ENCODE peak calls at places on chromosomes 11 and 22, in four cellular contexts. N is HAP-1, T is brain microvascular endothelial cell, W is kidney. R is an unnamed sample.

GRCh38 chr11:45754261-45754709 is 50.7 kb upstream of the SLC35C1 start:
- DNase-seq in T (peak; percentile 48), N (no peak), W (no peak), R (peak; percentile 74)

GRCh38 chr11:47234669-47235075 is 13.9 kb downstream of the ACP2 start:
- DNase-seq in T (peak; percentile 67), W (no peak), N (no peak), R (peak; percentile 59)

GRCh38 chr11:44088377-44088776 is 7.1 kb upstream of the EXT2 start:
- DNase-seq in W (no peak), N (no peak), T (no peak), R (no peak)

GRCh38 chr11:20048246-20048645 is 112.0 kb downstream of the DBX1 start:
- DNase-seq in T (no peak), N (no peak), W (no peak), R (no peak)

GRCh38 chr11:67265633-67266423 is 445 bp upstream of the GRK2 start:
- DNase-seq in N (peak; percentile 59), W (peak; percentile 91), T (no peak), R (peak; percentile 84)

GRCh38 chr11:2862950-2863618 is 22.5 kb downstream of the CDKN1C start:
- DNase-seq in N (no peak), W (no peak), T (no peak), R (no peak)

GRCh38 chr22:23397618-23398567 is 182.2 kb downstream of the IGLL1 start:
- DNase-seq in W (no peak), N (no peak), T (no peak), R (no peak)

GRCh38 chr11:5550440-5551095 is 2.2 kb upstream of the OR52H1 start:
- DNase-seq in W (no peak), T (peak; percentile 29), N (no peak), R (no peak)

GRCh38 chr22:17046949-17047348 is 37.9 kb upstream of the IL17RA start:
- DNase-seq in N (no peak), T (no peak), W (no peak), R (no peak)

GRCh38 chr22:35742342-35743100 is 24.8 kb downstream of the APOL5 start:
- DNase-seq in N (no peak), W (no peak), T (peak; percentile 81), R (no peak)

GRCh38 chr11:130180491-130180890 is 20.9 kb downstream of the ST14 start:
- DNase-seq in N (no peak), W (peak; percentile 63), T (no peak), R (no peak)

GRCh38 chr11:30128269-30128932 is 102.4 kb upstream of the FSHB start:
- DNase-seq in W (no peak), T (peak; percentile 56), N (peak; percentile 36), R (no peak)

DNA sequence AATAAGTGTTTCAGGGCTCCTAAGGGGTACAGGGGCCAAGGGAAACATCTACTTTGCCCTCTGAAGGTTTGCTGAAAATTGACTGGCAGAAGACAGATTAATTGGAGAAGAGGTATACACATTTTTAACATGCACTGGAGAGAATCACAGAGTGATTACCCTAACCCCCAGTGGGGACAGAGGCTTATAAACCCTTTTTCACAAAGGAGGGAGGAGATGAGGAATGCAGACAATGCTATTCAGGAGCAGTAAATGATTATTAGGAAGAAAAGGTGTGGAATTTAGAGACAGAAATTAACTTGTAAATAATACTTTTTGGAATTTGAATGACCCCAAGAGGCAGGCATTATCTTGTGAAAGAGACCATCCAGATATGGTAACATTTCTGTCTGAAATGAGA is 582.4 kb upstream of the B3GAT1 start:
- DNase-seq in T (no peak), N (peak; percentile 90), W (no peak), R (no peak)
- H3K4me3 ChIP-seq in T (no peak overlapping the region), N (no peak overlapping the region), W (no peak overlapping the region), R (no peak overlapping the region)

GRCh38 chr11:35145249-35145648 is 6.3 kb downstream of the CD44 start:
- DNase-seq in N (no peak), W (no peak), T (peak; percentile 81), R (no peak)
- H3K36me3 ChIP-seq in N (no peaks in the 10 kb centered on the region), W (no peaks in the 10 kb centered on the region), T (no peaks in the 10 kb centered on the region), R (no peaks in the 10 kb centered on the region)

DNA sequence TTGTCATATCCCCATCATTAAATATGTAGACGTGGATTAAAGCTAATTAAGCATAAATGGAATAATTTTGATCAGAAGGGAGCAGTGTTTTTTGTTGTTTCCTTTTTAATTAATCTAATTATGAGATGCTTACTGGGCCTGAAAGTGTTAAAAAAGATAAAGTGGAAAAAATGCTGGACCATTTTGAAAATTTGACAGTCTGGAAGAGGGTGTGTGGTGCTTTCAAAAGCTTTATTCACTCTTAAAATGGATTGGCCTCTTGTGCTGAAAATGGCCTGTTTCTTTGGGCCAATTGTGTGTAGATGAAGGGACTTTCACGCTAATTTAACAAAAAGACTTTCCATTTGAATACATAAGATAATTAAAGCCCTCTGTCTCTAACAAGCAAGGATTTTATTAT is 1.8 kb downstream of the TNRC6B start:
- DNase-seq in N (peak; percentile 64), W (no peak), T (no peak), R (no peak)
- H3K4me3 ChIP-seq in N (peak overlapping the region; percentile 52), W (peak overlapping the region; percentile 14), T (peak overlapping the region; percentile 73), R (peak overlapping the region; percentile 70)

DNA sequence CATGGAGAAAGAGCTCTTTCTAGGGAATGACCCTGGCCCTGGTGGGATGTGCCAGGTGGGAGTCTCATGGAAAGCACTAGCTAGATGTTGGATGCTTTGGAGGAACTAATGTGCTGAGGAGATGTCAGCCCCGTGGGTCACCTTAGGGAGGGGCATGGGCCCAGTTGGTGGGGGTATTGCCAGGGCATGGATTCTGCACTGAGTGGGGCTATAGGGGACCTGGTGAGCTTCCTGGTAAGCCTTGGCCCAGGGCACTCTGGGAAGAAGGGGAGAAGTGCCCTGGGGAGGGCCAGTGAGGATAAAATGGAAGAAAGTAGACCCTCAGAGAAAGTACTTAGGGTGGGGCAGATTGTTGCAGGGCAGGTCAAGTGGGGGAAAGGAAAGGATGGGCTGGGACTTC is 65.2 kb upstream of the SORL1-AS1 start:
- DNase-seq in T (no peak), N (no peak), W (no peak), R (no peak)
- H3K36me3 ChIP-seq in T (no peaks in the 10 kb centered on the region), N (no peaks in the 10 kb centered on the region), W (peaks cover 7% of the 10 kb centered on the region), R (no peaks in the 10 kb centered on the region)

DNA sequence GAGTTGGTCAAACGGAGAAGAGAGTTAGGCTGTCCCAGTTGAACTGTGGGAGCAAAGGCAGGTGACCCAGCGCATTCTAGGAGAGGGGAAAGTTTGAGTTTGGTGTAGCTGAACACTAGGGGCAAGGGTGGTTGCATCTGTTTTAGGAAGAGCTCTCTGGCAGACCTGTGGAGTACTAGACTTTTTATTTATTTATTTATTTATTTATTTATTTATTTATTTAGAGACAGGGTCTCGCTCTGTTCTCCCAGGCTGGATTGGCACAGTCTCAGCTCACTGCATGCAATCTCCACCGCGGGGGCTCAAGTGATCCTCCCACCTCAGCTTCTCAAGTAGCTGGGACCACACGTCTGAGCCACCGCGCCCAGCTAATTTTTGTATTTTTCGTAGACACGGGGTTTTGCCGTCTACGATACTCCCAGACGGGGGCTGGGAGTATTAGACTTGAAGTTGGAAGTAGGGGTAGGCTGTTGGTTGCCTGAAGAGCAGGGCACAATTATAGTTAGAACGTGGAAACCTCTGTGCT is 947 bp upstream of the ACER3 start:
- DNase-seq in T (no peak), W (no peak), N (no peak), R (peak; percentile 39)
- H3K4me3 ChIP-seq in T (no peak overlapping the region), W (no peak overlapping the region), N (no peak overlapping the region), R (no peak overlapping the region)

DNA sequence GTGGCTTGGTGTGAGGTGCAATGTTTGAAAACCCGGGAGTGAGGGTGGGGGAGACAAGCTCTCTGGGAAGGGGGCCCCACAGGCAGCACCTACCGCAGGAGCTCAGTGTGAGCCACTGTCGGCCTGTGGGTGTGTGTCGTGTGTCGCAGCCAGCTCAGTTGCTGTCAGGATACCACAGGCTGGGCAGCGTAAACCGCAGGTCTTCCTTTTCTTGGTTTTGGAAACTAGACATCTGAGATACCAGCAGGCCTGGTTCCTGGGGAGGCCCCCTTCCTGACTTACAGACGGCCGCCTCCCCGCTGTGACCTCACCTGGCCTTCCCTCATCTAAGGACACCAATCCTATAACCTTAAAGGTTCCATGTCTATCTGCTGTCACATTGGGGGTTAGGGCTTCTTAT is 19.4 kb downstream of the IRF7 start:
- DNase-seq in T (no peak), N (no peak), W (no peak), R (no peak)
- H3K36me3 ChIP-seq in T (peaks cover 62% of the 10 kb centered on the region), N (peaks cover 81% of the 10 kb centered on the region), W (peaks cover 42% of the 10 kb centered on the region), R (peaks cover 100% of the 10 kb centered on the region)

DNA sequence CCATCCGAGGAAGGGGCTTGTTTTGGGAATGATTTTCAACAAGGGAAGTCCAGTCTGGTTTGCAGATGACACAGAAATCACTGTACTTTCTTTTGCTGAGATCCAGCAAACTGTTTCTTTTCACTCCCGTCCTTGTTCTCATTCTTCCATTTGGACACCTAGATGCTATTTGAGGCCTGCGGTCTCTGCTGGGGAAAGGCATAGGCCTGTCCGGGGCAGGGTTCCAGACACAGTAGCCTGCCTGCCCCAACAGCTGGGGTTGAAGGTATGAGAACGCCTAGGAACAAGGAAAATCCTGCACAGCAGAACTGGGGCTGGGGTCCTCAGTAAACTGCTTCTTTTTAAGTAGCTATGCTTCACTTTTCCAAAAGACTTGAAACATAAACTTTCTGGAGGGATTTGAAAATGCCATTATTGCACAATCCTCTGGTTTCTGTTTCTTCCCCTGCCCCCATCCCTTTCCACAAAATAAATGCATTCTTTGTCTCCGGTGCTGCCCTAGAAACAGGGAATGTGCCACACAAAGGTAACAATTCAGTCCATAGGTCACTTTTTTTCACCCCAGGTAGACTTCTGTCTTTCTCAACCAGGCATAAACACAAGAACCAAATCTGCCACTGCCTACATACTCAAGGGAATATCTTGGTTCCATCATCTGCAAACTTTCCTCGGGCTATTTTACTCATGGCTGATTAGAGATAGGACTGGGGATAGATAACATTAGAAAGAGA is 174.8 kb upstream of the MTMR2 start:
- DNase-seq in N (no peak), T (no peak), W (no peak), R (no peak)
- H3K4me3 ChIP-seq in N (no peak overlapping the region), T (no peak overlapping the region), W (no peak overlapping the region), R (no peak overlapping the region)

DNA sequence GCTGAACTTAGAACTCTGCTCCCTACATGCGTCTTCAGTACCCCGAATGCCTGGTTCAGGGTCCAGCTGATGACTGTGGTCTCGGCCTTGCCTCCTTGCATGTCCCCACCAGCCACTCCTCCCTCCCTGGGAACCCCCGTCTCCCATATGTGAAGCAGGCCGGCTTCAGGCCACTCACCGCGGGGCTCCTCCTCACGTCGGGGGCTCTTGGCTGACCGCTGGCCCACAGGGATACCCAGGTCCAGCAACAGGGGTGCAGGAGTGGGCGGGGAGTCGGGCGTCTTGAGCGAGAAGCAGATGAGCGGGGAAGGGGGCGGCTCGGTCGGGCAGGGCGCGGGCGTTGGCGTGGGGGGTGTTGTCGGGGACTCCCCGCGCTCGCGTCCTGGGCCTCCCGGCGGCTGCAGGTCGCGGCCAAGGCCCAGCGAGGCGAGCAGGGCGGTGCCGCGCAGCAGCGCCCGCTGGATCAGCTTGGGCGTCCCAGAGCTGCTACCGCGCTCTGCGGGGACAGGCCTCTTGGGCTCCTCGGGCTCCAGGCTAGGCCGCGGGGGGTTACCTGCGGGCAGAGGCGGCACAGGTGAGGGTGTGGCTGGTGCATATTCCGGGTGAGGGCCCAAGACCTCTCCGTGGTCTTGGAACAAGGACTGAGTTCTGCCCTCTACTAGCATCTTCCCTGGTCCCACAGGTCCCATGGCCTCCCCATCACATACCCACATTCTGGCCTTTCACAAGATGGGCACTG is 3.8 kb upstream of the KCNK7 start:
- DNase-seq in T (no peak), W (peak; percentile 75), N (no peak), R (no peak)
- H3K36me3 ChIP-seq in T (peaks cover 25% of the 10 kb centered on the region), W (peaks cover 32% of the 10 kb centered on the region), N (peaks cover 15% of the 10 kb centered on the region), R (peaks cover 8% of the 10 kb centered on the region)

R was measured in heart left ventricle.